ENCODE peak calls at places on chromosome 6, in six cellular contexts. One of them, this sample, is unnamed.

GRCh38 chr6:143187173-143187908 is 126.7 kb downstream of the AIG1 start:
- DNase-seq in NCI-H748 treated with DMSO at 0.1 percent for 48 hours: no peak
- DNase-seq in activated T-helper 1 cell treated with anti-CD3 and anti-CD28 coated beads, Interleukin-12 subunit alpha, Interleukin-12 subunit beta, Interleukin-2, Interleukin-4 antibody, amounts not matched to agents 30 ng/mL and 10 ng/mL and 1 ng/mL, durations not matched to agents 14 hours and 24 hours and 36 hours: no peak
- DNase-seq in sigmoid colon: no peak
- DNase-seq in central memory CD4-positive, alpha-beta T cell: no peak
- DNase-seq in NCI-H2107: no peak
- DNase-seq in this sample: no peak

GRCh38 chr6:37483917-37484785 is 15.5 kb downstream of the CCDC167 start:
- DNase-seq in sigmoid colon: no peak
- DNase-seq in central memory CD4-positive, alpha-beta T cell: peak; percentile 73
- DNase-seq in NCI-H748 treated with DMSO at 0.1 percent for 48 hours: peak; percentile 20
- DNase-seq in NCI-H2107: peak; percentile 46
- DNase-seq in activated T-helper 1 cell treated with anti-CD3 and anti-CD28 coated beads, Interleukin-12 subunit alpha, Interleukin-12 subunit beta, Interleukin-2, Interleukin-4 antibody, amounts not matched to agents 30 ng/mL and 10 ng/mL and 1 ng/mL, durations not matched to agents 14 hours and 24 hours and 36 hours: peak; percentile 53
- DNase-seq in this sample: peak; percentile 52

GRCh38 chr6:66376021-66376420 is 669.0 kb upstream of the EYS start:
- DNase-seq in central memory CD4-positive, alpha-beta T cell: no peak
- DNase-seq in sigmoid colon: no peak
- DNase-seq in activated T-helper 1 cell treated with anti-CD3 and anti-CD28 coated beads, Interleukin-12 subunit alpha, Interleukin-12 subunit beta, Interleukin-2, Interleukin-4 antibody, amounts not matched to agents 30 ng/mL and 10 ng/mL and 1 ng/mL, durations not matched to agents 14 hours and 24 hours and 36 hours: no peak
- DNase-seq in NCI-H748 treated with DMSO at 0.1 percent for 48 hours: no peak
- DNase-seq in NCI-H2107: no peak
- DNase-seq in this sample: no peak

GRCh38 chr6:88670369-88670768 is 293.0 kb downstream of the RNGTT start:
- DNase-seq in central memory CD4-positive, alpha-beta T cell: no peak
- DNase-seq in NCI-H2107: no peak
- DNase-seq in sigmoid colon: no peak
- DNase-seq in activated T-helper 1 cell treated with anti-CD3 and anti-CD28 coated beads, Interleukin-12 subunit alpha, Interleukin-12 subunit beta, Interleukin-2, Interleukin-4 antibody, amounts not matched to agents 30 ng/mL and 10 ng/mL and 1 ng/mL, durations not matched to agents 14 hours and 24 hours and 36 hours: no peak
- DNase-seq in NCI-H748 treated with DMSO at 0.1 percent for 48 hours: no peak
- DNase-seq in this sample: no peak

GRCh38 chr6:85285934-85286333 is 163.9 kb upstream of the NT5E start:
- DNase-seq in activated T-helper 1 cell treated with anti-CD3 and anti-CD28 coated beads, Interleukin-12 subunit alpha, Interleukin-12 subunit beta, Interleukin-2, Interleukin-4 antibody, amounts not matched to agents 30 ng/mL and 10 ng/mL and 1 ng/mL, durations not matched to agents 14 hours and 24 hours and 36 hours: no peak
- DNase-seq in NCI-H748 treated with DMSO at 0.1 percent for 48 hours: no peak
- DNase-seq in central memory CD4-positive, alpha-beta T cell: no peak
- DNase-seq in sigmoid colon: no peak
- DNase-seq in NCI-H2107: no peak
- DNase-seq in this sample: no peak

GRCh38 chr6:14704383-14705271 is 541.2 kb upstream of the JARID2 start:
- DNase-seq in activated T-helper 1 cell treated with anti-CD3 and anti-CD28 coated beads, Interleukin-12 subunit alpha, Interleukin-12 subunit beta, Interleukin-2, Interleukin-4 antibody, amounts not matched to agents 30 ng/mL and 10 ng/mL and 1 ng/mL, durations not matched to agents 14 hours and 24 hours and 36 hours: no peak
- DNase-seq in sigmoid colon: no peak
- DNase-seq in NCI-H748 treated with DMSO at 0.1 percent for 48 hours: no peak
- DNase-seq in central memory CD4-positive, alpha-beta T cell: no peak
- DNase-seq in NCI-H2107: no peak
- DNase-seq in this sample: no peak

GRCh38 chr6:150835620-150836019 is 29.9 kb upstream of the MTHFD1L start:
- DNase-seq in central memory CD4-positive, alpha-beta T cell: no peak
- DNase-seq in NCI-H748 treated with DMSO at 0.1 percent for 48 hours: no peak
- DNase-seq in NCI-H2107: no peak
- DNase-seq in sigmoid colon: no peak
- DNase-seq in activated T-helper 1 cell treated with anti-CD3 and anti-CD28 coated beads, Interleukin-12 subunit alpha, Interleukin-12 subunit beta, Interleukin-2, Interleukin-4 antibody, amounts not matched to agents 30 ng/mL and 10 ng/mL and 1 ng/mL, durations not matched to agents 14 hours and 24 hours and 36 hours: no peak
- DNase-seq in this sample: no peak

GRCh38 chr6:140597181-140597580 is 1222.7 kb upstream of the CITED2 start:
- DNase-seq in activated T-helper 1 cell treated with anti-CD3 and anti-CD28 coated beads, Interleukin-12 subunit alpha, Interleukin-12 subunit beta, Interleukin-2, Interleukin-4 antibody, amounts not matched to agents 30 ng/mL and 10 ng/mL and 1 ng/mL, durations not matched to agents 14 hours and 24 hours and 36 hours: no peak
- DNase-seq in sigmoid colon: no peak
- DNase-seq in central memory CD4-positive, alpha-beta T cell: no peak
- DNase-seq in NCI-H2107: no peak
- DNase-seq in NCI-H748 treated with DMSO at 0.1 percent for 48 hours: no peak
- DNase-seq in this sample: no peak

GRCh38 chr6:43723737-43724295 is 36.2 kb upstream of the MRPS18A start:
- DNase-seq in activated T-helper 1 cell treated with anti-CD3 and anti-CD28 coated beads, Interleukin-12 subunit alpha, Interleukin-12 subunit beta, Interleukin-2, Interleukin-4 antibody, amounts not matched to agents 30 ng/mL and 10 ng/mL and 1 ng/mL, durations not matched to agents 14 hours and 24 hours and 36 hours: peak; percentile 50
- DNase-seq in NCI-H2107: peak; percentile 20
- DNase-seq in central memory CD4-positive, alpha-beta T cell: peak; percentile 60
- DNase-seq in NCI-H748 treated with DMSO at 0.1 percent for 48 hours: peak; percentile 43
- DNase-seq in sigmoid colon: peak; percentile 75
- DNase-seq in this sample: no peak

GRCh38 chr6:139373928-139374356 is 506 bp downstream of the CITED2 start:
- DNase-seq in activated T-helper 1 cell treated with anti-CD3 and anti-CD28 coated beads, Interleukin-12 subunit alpha, Interleukin-12 subunit beta, Interleukin-2, Interleukin-4 antibody, amounts not matched to agents 30 ng/mL and 10 ng/mL and 1 ng/mL, durations not matched to agents 14 hours and 24 hours and 36 hours: no peak
- DNase-seq in sigmoid colon: no peak
- DNase-seq in NCI-H748 treated with DMSO at 0.1 percent for 48 hours: no peak
- DNase-seq in NCI-H2107: no peak
- DNase-seq in central memory CD4-positive, alpha-beta T cell: no peak
- DNase-seq in this sample: no peak

GRCh38 chr6:42969934-42970333 is 9.0 kb downstream of the PEX6 start:
- DNase-seq in central memory CD4-positive, alpha-beta T cell: no peak
- DNase-seq in NCI-H748 treated with DMSO at 0.1 percent for 48 hours: no peak
- DNase-seq in activated T-helper 1 cell treated with anti-CD3 and anti-CD28 coated beads, Interleukin-12 subunit alpha, Interleukin-12 subunit beta, Interleukin-2, Interleukin-4 antibody, amounts not matched to agents 30 ng/mL and 10 ng/mL and 1 ng/mL, durations not matched to agents 14 hours and 24 hours and 36 hours: no peak
- DNase-seq in NCI-H2107: no peak
- DNase-seq in sigmoid colon: no peak
- DNase-seq in this sample: no peak

GRCh38 chr6:126033696-126034095 is 47.4 kb downstream of the TRMT11 start:
- DNase-seq in sigmoid colon: peak; percentile 64
- DNase-seq in NCI-H748 treated with DMSO at 0.1 percent for 48 hours: no peak
- DNase-seq in activated T-helper 1 cell treated with anti-CD3 and anti-CD28 coated beads, Interleukin-12 subunit alpha, Interleukin-12 subunit beta, Interleukin-2, Interleukin-4 antibody, amounts not matched to agents 30 ng/mL and 10 ng/mL and 1 ng/mL, durations not matched to agents 14 hours and 24 hours and 36 hours: no peak
- DNase-seq in central memory CD4-positive, alpha-beta T cell: no peak
- DNase-seq in NCI-H2107: no peak
- DNase-seq in this sample: no peak

GRCh38 chr6:145036236-145036635 is 699.1 kb downstream of the EPM2A start:
- DNase-seq in NCI-H2107: no peak
- DNase-seq in central memory CD4-positive, alpha-beta T cell: no peak
- DNase-seq in activated T-helper 1 cell treated with anti-CD3 and anti-CD28 coated beads, Interleukin-12 subunit alpha, Interleukin-12 subunit beta, Interleukin-2, Interleukin-4 antibody, amounts not matched to agents 30 ng/mL and 10 ng/mL and 1 ng/mL, durations not matched to agents 14 hours and 24 hours and 36 hours: no peak
- DNase-seq in NCI-H748 treated with DMSO at 0.1 percent for 48 hours: no peak
- DNase-seq in sigmoid colon: no peak
- DNase-seq in this sample: no peak

GRCh38 chr6:170281331-170282292 is 9.3 kb downstream of the DLL1 start:
- DNase-seq in activated T-helper 1 cell treated with anti-CD3 and anti-CD28 coated beads, Interleukin-12 subunit alpha, Interleukin-12 subunit beta, Interleukin-2, Interleukin-4 antibody, amounts not matched to agents 30 ng/mL and 10 ng/mL and 1 ng/mL, durations not matched to agents 14 hours and 24 hours and 36 hours: no peak
- DNase-seq in NCI-H748 treated with DMSO at 0.1 percent for 48 hours: no peak
- DNase-seq in sigmoid colon: peak; percentile 33
- DNase-seq in central memory CD4-positive, alpha-beta T cell: no peak
- DNase-seq in NCI-H2107: no peak
- DNase-seq in this sample: peak; percentile 31

GRCh38 chr6:159919011-159919511 is 28.3 kb downstream of the MAS1 start:
- DNase-seq in sigmoid colon: no peak
- DNase-seq in activated T-helper 1 cell treated with anti-CD3 and anti-CD28 coated beads, Interleukin-12 subunit alpha, Interleukin-12 subunit beta, Interleukin-2, Interleukin-4 antibody, amounts not matched to agents 30 ng/mL and 10 ng/mL and 1 ng/mL, durations not matched to agents 14 hours and 24 hours and 36 hours: no peak
- DNase-seq in NCI-H2107: no peak
- DNase-seq in central memory CD4-positive, alpha-beta T cell: no peak
- DNase-seq in NCI-H748 treated with DMSO at 0.1 percent for 48 hours: no peak
- DNase-seq in this sample: no peak

GRCh38 chr6:157548635-157549467 is 167.9 kb downstream of the ZDHHC14 start:
- DNase-seq in central memory CD4-positive, alpha-beta T cell: no peak
- DNase-seq in NCI-H748 treated with DMSO at 0.1 percent for 48 hours: no peak
- DNase-seq in activated T-helper 1 cell treated with anti-CD3 and anti-CD28 coated beads, Interleukin-12 subunit alpha, Interleukin-12 subunit beta, Interleukin-2, Interleukin-4 antibody, amounts not matched to agents 30 ng/mL and 10 ng/mL and 1 ng/mL, durations not matched to agents 14 hours and 24 hours and 36 hours: no peak
- DNase-seq in sigmoid colon: no peak
- DNase-seq in NCI-H2107: no peak
- DNase-seq in this sample: no peak

GRCh38 chr6:148343028-148343374 is 363 bp downstream of the SASH1 start:
- DNase-seq in activated T-helper 1 cell treated with anti-CD3 and anti-CD28 coated beads, Interleukin-12 subunit alpha, Interleukin-12 subunit beta, Interleukin-2, Interleukin-4 antibody, amounts not matched to agents 30 ng/mL and 10 ng/mL and 1 ng/mL, durations not matched to agents 14 hours and 24 hours and 36 hours: no peak
- DNase-seq in NCI-H748 treated with DMSO at 0.1 percent for 48 hours: no peak
- DNase-seq in sigmoid colon: no peak
- DNase-seq in central memory CD4-positive, alpha-beta T cell: no peak
- DNase-seq in NCI-H2107: no peak
- DNase-seq in this sample: no peak

GRCh38 chr6:82277686-82278085 is 30.1 kb upstream of the IBTK start:
- DNase-seq in sigmoid colon: no peak
- DNase-seq in NCI-H748 treated with DMSO at 0.1 percent for 48 hours: no peak
- DNase-seq in NCI-H2107: no peak
- DNase-seq in central memory CD4-positive, alpha-beta T cell: no peak
- DNase-seq in activated T-helper 1 cell treated with anti-CD3 and anti-CD28 coated beads, Interleukin-12 subunit alpha, Interleukin-12 subunit beta, Interleukin-2, Interleukin-4 antibody, amounts not matched to agents 30 ng/mL and 10 ng/mL and 1 ng/mL, durations not matched to agents 14 hours and 24 hours and 36 hours: no peak
- DNase-seq in this sample: no peak

GRCh38 chr6:10048370-10049297 is 366.2 kb downstream of the TFAP2A start:
- DNase-seq in NCI-H2107: no peak
- DNase-seq in central memory CD4-positive, alpha-beta T cell: no peak
- DNase-seq in activated T-helper 1 cell treated with anti-CD3 and anti-CD28 coated beads, Interleukin-12 subunit alpha, Interleukin-12 subunit beta, Interleukin-2, Interleukin-4 antibody, amounts not matched to agents 30 ng/mL and 10 ng/mL and 1 ng/mL, durations not matched to agents 14 hours and 24 hours and 36 hours: no peak
- DNase-seq in sigmoid colon: no peak
- DNase-seq in NCI-H748 treated with DMSO at 0.1 percent for 48 hours: no peak
- DNase-seq in this sample: no peak

GRCh38 chr6:97282238-97282725 is 734 bp downstream of the MMS22L start:
- DNase-seq in NCI-H748 treated with DMSO at 0.1 percent for 48 hours: no peak
- DNase-seq in central memory CD4-positive, alpha-beta T cell: no peak
- DNase-seq in sigmoid colon: no peak
- DNase-seq in NCI-H2107: no peak
- DNase-seq in activated T-helper 1 cell treated with anti-CD3 and anti-CD28 coated beads, Interleukin-12 subunit alpha, Interleukin-12 subunit beta, Interleukin-2, Interleukin-4 antibody, amounts not matched to agents 30 ng/mL and 10 ng/mL and 1 ng/mL, durations not matched to agents 14 hours and 24 hours and 36 hours: no peak
- DNase-seq in this sample: no peak

GRCh38 chr6:108355890-108356289 is 61.0 kb downstream of the AFG1L start:
- DNase-seq in central memory CD4-positive, alpha-beta T cell: no peak
- DNase-seq in activated T-helper 1 cell treated with anti-CD3 and anti-CD28 coated beads, Interleukin-12 subunit alpha, Interleukin-12 subunit beta, Interleukin-2, Interleukin-4 antibody, amounts not matched to agents 30 ng/mL and 10 ng/mL and 1 ng/mL, durations not matched to agents 14 hours and 24 hours and 36 hours: no peak
- DNase-seq in NCI-H2107: no peak
- DNase-seq in NCI-H748 treated with DMSO at 0.1 percent for 48 hours: no peak
- DNase-seq in sigmoid colon: no peak
- DNase-seq in this sample: no peak

GRCh38 chr6:108027594-108027993 is 46.9 kb downstream of the OSTM1 start:
- DNase-seq in NCI-H2107: no peak
- DNase-seq in NCI-H748 treated with DMSO at 0.1 percent for 48 hours: peak; percentile 65
- DNase-seq in sigmoid colon: no peak
- DNase-seq in central memory CD4-positive, alpha-beta T cell: no peak
- DNase-seq in activated T-helper 1 cell treated with anti-CD3 and anti-CD28 coated beads, Interleukin-12 subunit alpha, Interleukin-12 subunit beta, Interleukin-2, Interleukin-4 antibody, amounts not matched to agents 30 ng/mL and 10 ng/mL and 1 ng/mL, durations not matched to agents 14 hours and 24 hours and 36 hours: no peak
- DNase-seq in this sample: no peak

GRCh38 chr6:113642714-113643442 is 214.3 kb upstream of the MARCKS start:
- DNase-seq in NCI-H748 treated with DMSO at 0.1 percent for 48 hours: peak; percentile 93
- DNase-seq in NCI-H2107: peak; percentile 32
- DNase-seq in sigmoid colon: no peak
- DNase-seq in activated T-helper 1 cell treated with anti-CD3 and anti-CD28 coated beads, Interleukin-12 subunit alpha, Interleukin-12 subunit beta, Interleukin-2, Interleukin-4 antibody, amounts not matched to agents 30 ng/mL and 10 ng/mL and 1 ng/mL, durations not matched to agents 14 hours and 24 hours and 36 hours: no peak
- DNase-seq in central memory CD4-positive, alpha-beta T cell: no peak
- DNase-seq in this sample: no peak

GRCh38 chr6:136289579-136290405 is at the start of gene BCLAF1:
- DNase-seq in activated T-helper 1 cell treated with anti-CD3 and anti-CD28 coated beads, Interleukin-12 subunit alpha, Interleukin-12 subunit beta, Interleukin-2, Interleukin-4 antibody, amounts not matched to agents 30 ng/mL and 10 ng/mL and 1 ng/mL, durations not matched to agents 14 hours and 24 hours and 36 hours: peak; percentile 100
- DNase-seq in NCI-H2107: peak; percentile 97
- DNase-seq in sigmoid colon: peak; percentile 100
- DNase-seq in central memory CD4-positive, alpha-beta T cell: peak; percentile 100
- DNase-seq in NCI-H748 treated with DMSO at 0.1 percent for 48 hours: peak; percentile 99
- DNase-seq in this sample: peak; percentile 96

GRCh38 chr6:149363154-149363553 is 36.9 kb upstream of the SUMO4 start:
- DNase-seq in activated T-helper 1 cell treated with anti-CD3 and anti-CD28 coated beads, Interleukin-12 subunit alpha, Interleukin-12 subunit beta, Interleukin-2, Interleukin-4 antibody, amounts not matched to agents 30 ng/mL and 10 ng/mL and 1 ng/mL, durations not matched to agents 14 hours and 24 hours and 36 hours: no peak
- DNase-seq in NCI-H748 treated with DMSO at 0.1 percent for 48 hours: no peak
- DNase-seq in central memory CD4-positive, alpha-beta T cell: no peak
- DNase-seq in sigmoid colon: no peak
- DNase-seq in NCI-H2107: no peak
- DNase-seq in this sample: no peak

GRCh38 chr6:36495086-36495485 is 52.2 kb downstream of the STK38 start:
- DNase-seq in activated T-helper 1 cell treated with anti-CD3 and anti-CD28 coated beads, Interleukin-12 subunit alpha, Interleukin-12 subunit beta, Interleukin-2, Interleukin-4 antibody, amounts not matched to agents 30 ng/mL and 10 ng/mL and 1 ng/mL, durations not matched to agents 14 hours and 24 hours and 36 hours: no peak
- DNase-seq in sigmoid colon: no peak
- DNase-seq in NCI-H748 treated with DMSO at 0.1 percent for 48 hours: no peak
- DNase-seq in NCI-H2107: no peak
- DNase-seq in central memory CD4-positive, alpha-beta T cell: no peak
- DNase-seq in this sample: no peak

GRCh38 chr6:36427781-36428345 is 14.8 kb downstream of the PXT1 start:
- DNase-seq in central memory CD4-positive, alpha-beta T cell: no peak
- DNase-seq in activated T-helper 1 cell treated with anti-CD3 and anti-CD28 coated beads, Interleukin-12 subunit alpha, Interleukin-12 subunit beta, Interleukin-2, Interleukin-4 antibody, amounts not matched to agents 30 ng/mL and 10 ng/mL and 1 ng/mL, durations not matched to agents 14 hours and 24 hours and 36 hours: no peak
- DNase-seq in NCI-H2107: no peak
- DNase-seq in sigmoid colon: no peak
- DNase-seq in NCI-H748 treated with DMSO at 0.1 percent for 48 hours: no peak
- DNase-seq in this sample: no peak

GRCh38 chr6:154536922-154537449 is 26.5 kb upstream of the CNKSR3 start:
- DNase-seq in NCI-H748 treated with DMSO at 0.1 percent for 48 hours: no peak
- DNase-seq in sigmoid colon: no peak
- DNase-seq in NCI-H2107: no peak
- DNase-seq in activated T-helper 1 cell treated with anti-CD3 and anti-CD28 coated beads, Interleukin-12 subunit alpha, Interleukin-12 subunit beta, Interleukin-2, Interleukin-4 antibody, amounts not matched to agents 30 ng/mL and 10 ng/mL and 1 ng/mL, durations not matched to agents 14 hours and 24 hours and 36 hours: no peak
- DNase-seq in central memory CD4-positive, alpha-beta T cell: no peak
- DNase-seq in this sample: no peak

GRCh38 chr6:113862112-113862511 is 5.0 kb downstream of the MARCKS start:
- DNase-seq in NCI-H748 treated with DMSO at 0.1 percent for 48 hours: peak; percentile 6
- DNase-seq in NCI-H2107: no peak
- DNase-seq in activated T-helper 1 cell treated with anti-CD3 and anti-CD28 coated beads, Interleukin-12 subunit alpha, Interleukin-12 subunit beta, Interleukin-2, Interleukin-4 antibody, amounts not matched to agents 30 ng/mL and 10 ng/mL and 1 ng/mL, durations not matched to agents 14 hours and 24 hours and 36 hours: no peak
- DNase-seq in central memory CD4-positive, alpha-beta T cell: no peak
- DNase-seq in sigmoid colon: no peak
- DNase-seq in this sample: no peak

GRCh38 chr6:35287671-35288396 is 9.8 kb upstream of the DEF6 start:
- DNase-seq in NCI-H2107: no peak
- DNase-seq in activated T-helper 1 cell treated with anti-CD3 and anti-CD28 coated beads, Interleukin-12 subunit alpha, Interleukin-12 subunit beta, Interleukin-2, Interleukin-4 antibody, amounts not matched to agents 30 ng/mL and 10 ng/mL and 1 ng/mL, durations not matched to agents 14 hours and 24 hours and 36 hours: no peak
- DNase-seq in sigmoid colon: no peak
- DNase-seq in NCI-H748 treated with DMSO at 0.1 percent for 48 hours: no peak
- DNase-seq in central memory CD4-positive, alpha-beta T cell: no peak
- DNase-seq in this sample: no peak

GRCh38 chr6:34485321-34486060 is 19.6 kb downstream of the PACSIN1 start:
- DNase-seq in NCI-H748 treated with DMSO at 0.1 percent for 48 hours: no peak
- DNase-seq in activated T-helper 1 cell treated with anti-CD3 and anti-CD28 coated beads, Interleukin-12 subunit alpha, Interleukin-12 subunit beta, Interleukin-2, Interleukin-4 antibody, amounts not matched to agents 30 ng/mL and 10 ng/mL and 1 ng/mL, durations not matched to agents 14 hours and 24 hours and 36 hours: no peak
- DNase-seq in NCI-H2107: no peak
- DNase-seq in central memory CD4-positive, alpha-beta T cell: no peak
- DNase-seq in sigmoid colon: no peak
- DNase-seq in this sample: no peak

GRCh38 chr6:103193413-103193812 is 1666.3 kb downstream of the HACE1 start:
- DNase-seq in NCI-H748 treated with DMSO at 0.1 percent for 48 hours: no peak
- DNase-seq in sigmoid colon: no peak
- DNase-seq in activated T-helper 1 cell treated with anti-CD3 and anti-CD28 coated beads, Interleukin-12 subunit alpha, Interleukin-12 subunit beta, Interleukin-2, Interleukin-4 antibody, amounts not matched to agents 30 ng/mL and 10 ng/mL and 1 ng/mL, durations not matched to agents 14 hours and 24 hours and 36 hours: no peak
- DNase-seq in central memory CD4-positive, alpha-beta T cell: no peak
- DNase-seq in NCI-H2107: no peak
- DNase-seq in this sample: no peak

GRCh38 chr6:3316363-3316762 is 57.6 kb downstream of the PSMG4 start:
- DNase-seq in sigmoid colon: peak; percentile 17
- DNase-seq in NCI-H2107: no peak
- DNase-seq in activated T-helper 1 cell treated with anti-CD3 and anti-CD28 coated beads, Interleukin-12 subunit alpha, Interleukin-12 subunit beta, Interleukin-2, Interleukin-4 antibody, amounts not matched to agents 30 ng/mL and 10 ng/mL and 1 ng/mL, durations not matched to agents 14 hours and 24 hours and 36 hours: no peak
- DNase-seq in NCI-H748 treated with DMSO at 0.1 percent for 48 hours: no peak
- DNase-seq in central memory CD4-positive, alpha-beta T cell: no peak
- DNase-seq in this sample: no peak

GRCh38 chr6:98641929-98642328 is 192.4 kb upstream of the POU3F2 start:
- DNase-seq in NCI-H748 treated with DMSO at 0.1 percent for 48 hours: no peak
- DNase-seq in activated T-helper 1 cell treated with anti-CD3 and anti-CD28 coated beads, Interleukin-12 subunit alpha, Interleukin-12 subunit beta, Interleukin-2, Interleukin-4 antibody, amounts not matched to agents 30 ng/mL and 10 ng/mL and 1 ng/mL, durations not matched to agents 14 hours and 24 hours and 36 hours: no peak
- DNase-seq in central memory CD4-positive, alpha-beta T cell: no peak
- DNase-seq in sigmoid colon: no peak
- DNase-seq in NCI-H2107: no peak
- DNase-seq in this sample: no peak

This sample was measured in RWPE2.